ENCODE peak calls at places on chromosomes 3 and 15, in four cellular contexts. One of them, this sample, is unnamed.

GRCh38 chr3:51968175-51968681 is 974 bp upstream of the PCBP4 start:
- DNase-seq in HepG2: peak; percentile 54
- DNase-seq in K562: peak; percentile 33
- DNase-seq in H1: no peak
- DNase-seq in this sample: no peak

GRCh38 chr3:75171632-75172230 is 492.4 kb upstream of the FRG2C start:
- DNase-seq in H1: no peak
- DNase-seq in K562: peak; percentile 0
- DNase-seq in HepG2: no peak
- DNase-seq in this sample: no peak

GRCh38 chr3:139318431-139318816 is 25.4 kb upstream of the MRPS22 start:
- DNase-seq in H1: no peak
- DNase-seq in HepG2: no peak
- DNase-seq in K562: no peak
- DNase-seq in this sample: no peak

GRCh38 chr3:71673486-71673885 is 51.7 kb downstream of the EIF4E3 start:
- DNase-seq in H1: no peak
- DNase-seq in K562: no peak
- DNase-seq in HepG2: no peak
- DNase-seq in this sample: no peak

GRCh38 chr3:100043271-100043670 is 71.0 kb downstream of the FILIP1L start:
- DNase-seq in H1: no peak
- DNase-seq in K562: no peak
- DNase-seq in HepG2: no peak
- DNase-seq in this sample: no peak

GRCh38 chr3:179067839-179068238 is 3.8 kb downstream of the ZMAT3 start:
- DNase-seq in K562: no peak
- DNase-seq in HepG2: no peak
- DNase-seq in H1: no peak
- DNase-seq in this sample: no peak

GRCh38 chr3:41290736-41291135 is 91.4 kb downstream of the CTNNB1 start:
- DNase-seq in K562: no peak
- DNase-seq in HepG2: no peak
- DNase-seq in H1: no peak
- DNase-seq in this sample: no peak

GRCh38 chr15:31392761-31393401 is 66.2 kb downstream of the KLF13 start:
- DNase-seq in HepG2: no peak
- DNase-seq in K562: no peak
- DNase-seq in H1: no peak
- DNase-seq in this sample: no peak

GRCh38 chr3:197021231-197021630 is 8.4 kb downstream of the MELTF start:
- DNase-seq in K562: no peak
- DNase-seq in H1: no peak
- DNase-seq in HepG2: no peak
- DNase-seq in this sample: no peak

GRCh38 chr3:60588806-60589205 is 662.4 kb downstream of the FHIT start:
- DNase-seq in HepG2: no peak
- DNase-seq in H1: no peak
- DNase-seq in K562: no peak
- DNase-seq in this sample: no peak

GRCh38 chr3:32305477-32305876 is 67.0 kb downstream of the CMTM8 start:
- DNase-seq in HepG2: no peak
- DNase-seq in H1: no peak
- DNase-seq in K562: no peak
- DNase-seq in this sample: no peak
- TF ChIP-seq HDAC6 in HepG2: no peak
- TF ChIP-seq HDAC6 in H1: no peak
- TF ChIP-seq HDAC6 in K562: no peak
- TF ChIP-seq HDAC6 in this sample: no peak

GRCh38 chr15:67080118-67080899 is 14.9 kb downstream of the SMAD3 start:
- DNase-seq in K562: no peak
- DNase-seq in HepG2: no peak
- DNase-seq in H1: no peak
- DNase-seq in this sample: no peak
- TF ChIP-seq HDAC6 in K562: no peak
- TF ChIP-seq HDAC6 in HepG2: no peak
- TF ChIP-seq HDAC6 in H1: no peak
- TF ChIP-seq HDAC6 in this sample: no peak

GRCh38 chr15:90559119-90559518 is 29.4 kb downstream of the CRTC3 start:
- DNase-seq in HepG2: no peak
- DNase-seq in H1: no peak
- DNase-seq in K562: no peak
- DNase-seq in this sample: no peak

GRCh38 chr15:90558182-90558581 is 28.5 kb downstream of the CRTC3 start:
- DNase-seq in H1: no peak
- DNase-seq in K562: peak; percentile 76
- DNase-seq in HepG2: peak; percentile 84
- DNase-seq in this sample: no peak

GRCh38 chr15:90562669-90563068 is 32.9 kb downstream of the CRTC3 start:
- DNase-seq in HepG2: no peak
- DNase-seq in H1: no peak
- DNase-seq in K562: no peak
- DNase-seq in this sample: no peak

GRCh38 chr15:90561344-90562244 is 31.9 kb downstream of the CRTC3 start:
- DNase-seq in H1: no peak
- DNase-seq in K562: no peak
- DNase-seq in HepG2: no peak
- DNase-seq in this sample: no peak

DNA sequence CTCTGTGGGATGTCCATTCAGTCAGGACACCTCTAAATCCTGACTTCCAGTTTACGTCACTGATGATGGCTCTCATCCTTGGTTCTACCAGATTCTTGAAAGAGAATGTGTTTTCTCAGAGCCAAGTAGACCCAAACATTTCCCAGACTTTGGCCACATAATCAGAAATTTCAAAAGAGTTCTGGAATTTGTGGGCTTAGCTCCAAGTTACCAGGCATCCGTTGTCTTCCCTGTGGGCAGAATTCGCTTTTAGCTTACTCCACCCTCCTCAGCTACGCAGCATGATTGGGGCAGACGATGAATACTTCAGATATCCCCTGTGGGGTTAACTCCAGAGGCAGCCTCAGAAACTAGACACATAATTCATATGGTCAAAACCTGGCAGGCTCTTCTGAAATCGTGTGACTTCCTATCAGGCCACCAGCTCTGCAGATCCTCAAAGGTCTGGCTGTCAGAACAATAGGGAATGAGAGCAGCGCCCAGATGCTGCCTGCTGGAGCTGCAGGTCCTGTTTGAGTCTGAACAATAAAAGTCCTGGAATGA is 30.6 kb downstream of the CRTC3 start:
- DNase-seq in HepG2: no peak
- DNase-seq in K562: peak; percentile 31
- DNase-seq in H1: no peak
- DNase-seq in this sample: no peak
- TF ChIP-seq HDAC6 in HepG2: no peak
- TF ChIP-seq HDAC6 in K562: no peak
- TF ChIP-seq HDAC6 in H1: no peak
- TF ChIP-seq HDAC6 in this sample: no peak

DNA sequence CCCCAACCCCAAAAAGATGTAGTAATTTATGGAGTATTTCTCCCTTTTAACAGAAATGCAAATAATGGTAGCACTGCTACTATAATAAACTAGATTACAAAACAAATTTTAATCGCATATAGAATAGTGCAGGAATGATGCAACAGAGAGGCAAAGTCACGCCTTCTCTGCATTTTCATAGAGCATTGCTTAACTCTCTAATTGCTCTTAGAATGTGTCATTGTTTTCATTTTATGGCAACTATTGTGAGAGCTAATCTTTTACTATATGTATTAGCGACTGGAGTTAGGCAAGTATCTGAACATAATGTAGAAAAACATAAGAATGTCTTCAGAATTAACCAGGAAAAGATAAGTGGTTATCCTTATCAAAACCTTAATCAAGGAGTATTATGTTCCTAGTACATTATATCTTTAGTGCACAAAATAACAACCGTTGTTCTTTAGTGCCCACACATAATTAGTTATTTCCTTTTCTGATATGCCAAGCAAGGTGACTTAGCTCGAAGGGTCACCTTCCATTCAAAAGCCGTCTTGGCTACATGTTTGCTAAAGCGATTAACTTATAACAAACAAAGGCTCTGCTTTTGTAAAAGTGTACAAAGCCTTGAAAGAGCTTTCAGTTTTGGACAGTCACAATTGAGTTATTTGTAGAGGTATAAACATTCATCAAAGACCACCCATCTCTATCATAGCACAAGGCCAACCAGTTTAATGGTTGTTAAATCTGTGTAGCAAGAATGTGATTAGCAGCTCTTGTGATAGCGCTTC is 1328.9 kb downstream of the ROBO2 start:
- DNase-seq in H1: no peak
- DNase-seq in HepG2: peak; percentile 2
- DNase-seq in K562: no peak
- DNase-seq in this sample: no peak
- TF ChIP-seq HDAC6 in H1: no peak
- TF ChIP-seq HDAC6 in HepG2: no peak
- TF ChIP-seq HDAC6 in K562: no peak
- TF ChIP-seq HDAC6 in this sample: no peak

DNA sequence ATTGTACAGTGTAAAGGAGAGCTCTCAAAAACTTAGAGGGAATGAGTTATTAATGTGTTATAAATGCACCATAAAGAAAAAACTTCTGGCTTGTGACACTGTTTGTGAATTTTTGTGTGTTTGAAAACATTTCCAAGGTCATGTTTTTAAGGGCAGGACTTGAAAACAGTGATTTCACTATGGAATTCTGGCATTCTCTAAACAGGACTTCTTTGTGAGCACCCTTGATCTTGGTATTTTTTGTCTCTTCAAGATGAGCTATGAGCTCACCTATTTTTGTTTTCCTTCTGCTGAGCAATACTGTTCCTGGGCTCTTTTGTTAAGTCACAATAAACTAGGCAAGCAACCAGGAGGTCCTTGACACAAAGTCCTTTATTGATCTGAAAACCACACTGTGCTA is 284.4 kb downstream of the RBMS3 start:
- DNase-seq in K562: no peak
- DNase-seq in H1: no peak
- DNase-seq in HepG2: no peak
- DNase-seq in this sample: no peak
- TF ChIP-seq HDAC6 in K562: no peak
- TF ChIP-seq HDAC6 in H1: no peak
- TF ChIP-seq HDAC6 in HepG2: no peak
- TF ChIP-seq HDAC6 in this sample: no peak

This sample was measured in GM12878.